ENCODE peak calls at places on chromosomes 16 and 17, in seven cellular contexts. X is Calu3, G is BJ, K is HFFc6, N is fibroblast of pulmonary artery, C is spleen, V is H9. H is an unnamed sample.

GRCh38 chr17:8126306-8127066 is 2.6 kb upstream of the HES7 start:
- DNase-seq in X (peak), G (no peak), K (no peak), N (no peak), C (no peak), V (peak), H (no peak)

GRCh38 chr16:62408760-62409159 is 372.5 kb upstream of the CDH8 start:
- DNase-seq in X (no peak), G (no peak), K (no peak), N (no peak), C (no peak), V (peak), H (no peak)

GRCh38 chr17:3959295-3959899 is 4.8 kb downstream of the ATP2A3 start:
- DNase-seq in X (peak), G (no peak), K (peak), N (no peak), C (no peak), V (no peak), H (no peak)

GRCh38 chr17:8877984-8878383 is 10.5 kb upstream of the PIK3R6 start:
- DNase-seq in X (no peak), G (no peak), K (no peak), N (no peak), C (peak), V (no peak), H (no peak)

GRCh38 chr16:4607841-4608703 is 6.6 kb downstream of the UBALD1 start:
- DNase-seq in X (no peak), G (no peak), K (no peak), N (no peak), C (peak), V (no peak), H (no peak)

GRCh38 chr16:50368410-50369132 is at the start of gene BRD7:
- DNase-seq in X (peak), G (no peak), K (no peak), N (peak), C (peak), V (peak), H (no peak)

GRCh38 chr17:11780621-11781020 is 182.4 kb downstream of the DNAH9 start:
- DNase-seq in X (no peak), G (no peak), K (no peak), N (no peak), C (no peak), V (no peak), H (no peak)

GRCh38 chr16:18050234-18050633 is 286.3 kb downstream of the NPIPA8 start:
- DNase-seq in X (no peak), G (no peak), K (no peak), N (no peak), C (no peak), V (no peak), H (no peak)

GRCh38 chr17:14298221-14298994 is 2.5 kb upstream of the HS3ST3B1 start:
- DNase-seq in X (no peak), G (no peak), K (no peak), N (no peak), C (peak), V (peak), H (no peak)

GRCh38 chr17:14299261-14300093 is 1.4 kb upstream of the HS3ST3B1 start:
- DNase-seq in X (peak), G (no peak), K (no peak), N (peak), C (peak), V (peak), H (no peak)

GRCh38 chr17:14295676-14296075 is 5.2 kb upstream of the HS3ST3B1 start:
- DNase-seq in X (no peak), G (no peak), K (no peak), N (no peak), C (no peak), V (peak), H (no peak)

GRCh38 chr17:14296511-14296910 is 4.4 kb upstream of the HS3ST3B1 start:
- DNase-seq in X (no peak), G (no peak), K (no peak), N (no peak), C (no peak), V (peak), H (no peak)

DNA sequence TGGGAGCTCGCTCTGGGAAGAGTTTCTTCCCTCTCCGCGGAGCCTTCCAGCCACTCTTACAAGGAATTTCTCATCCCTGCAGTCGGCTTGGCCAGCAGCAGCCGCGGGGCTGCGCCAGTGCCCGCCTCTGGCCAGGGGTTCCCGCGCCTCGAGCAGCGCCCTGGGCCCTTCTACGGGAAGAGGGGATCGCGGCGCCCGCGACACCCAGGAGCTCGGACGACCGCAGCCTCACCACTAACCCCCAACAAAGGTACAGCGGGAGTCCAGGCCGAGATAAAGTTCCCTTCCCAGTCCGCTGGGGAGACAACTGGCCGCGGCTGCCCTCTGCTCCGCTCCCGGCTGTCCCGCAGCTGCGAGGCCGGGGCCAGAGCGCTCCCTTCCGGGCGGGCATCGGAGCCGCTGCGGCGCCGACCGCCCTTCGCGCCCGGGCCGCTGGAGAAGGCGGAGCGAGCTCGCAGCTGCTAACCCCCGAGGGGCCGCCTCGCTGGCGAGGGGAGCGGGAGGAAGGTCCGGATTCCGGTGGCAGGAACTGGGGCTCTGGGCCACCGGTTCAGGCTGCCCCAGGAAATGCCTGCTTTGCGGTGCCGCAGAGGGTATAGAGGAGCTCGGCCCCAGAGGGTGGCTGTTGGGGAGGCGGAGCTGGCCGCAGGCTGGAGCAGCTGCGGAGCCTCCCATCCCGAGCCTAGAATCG is 3.6 kb upstream of the HS3ST3B1 start:
- DNase-seq in X (peak), G (no peak), K (no peak), N (peak), C (peak), V (peak), H (peak)
- TF ChIP-seq CTCF in X (no peak), G (peak), K (peak), N (no peak), C (peak), V (peak), H (no peak)

GRCh38 chr17:50601789-50602375 is 32.8 kb upstream of the ABCC3 start:
- DNase-seq in X (no peak), G (no peak), K (no peak), N (no peak), C (no peak), V (no peak), H (no peak)

GRCh38 chr17:50602514-50603235 is 32.0 kb upstream of the ABCC3 start:
- DNase-seq in X (no peak), G (no peak), K (no peak), N (no peak), C (no peak), V (no peak), H (no peak)

GRCh38 chr17:50605434-50605833 is 29.2 kb upstream of the ABCC3 start:
- DNase-seq in X (no peak), G (peak), K (no peak), N (peak), C (no peak), V (no peak), H (no peak)

GRCh38 chr17:50603340-50603739 is 31.3 kb upstream of the ABCC3 start:
- DNase-seq in X (peak), G (no peak), K (no peak), N (no peak), C (no peak), V (peak), H (no peak)

DNA sequence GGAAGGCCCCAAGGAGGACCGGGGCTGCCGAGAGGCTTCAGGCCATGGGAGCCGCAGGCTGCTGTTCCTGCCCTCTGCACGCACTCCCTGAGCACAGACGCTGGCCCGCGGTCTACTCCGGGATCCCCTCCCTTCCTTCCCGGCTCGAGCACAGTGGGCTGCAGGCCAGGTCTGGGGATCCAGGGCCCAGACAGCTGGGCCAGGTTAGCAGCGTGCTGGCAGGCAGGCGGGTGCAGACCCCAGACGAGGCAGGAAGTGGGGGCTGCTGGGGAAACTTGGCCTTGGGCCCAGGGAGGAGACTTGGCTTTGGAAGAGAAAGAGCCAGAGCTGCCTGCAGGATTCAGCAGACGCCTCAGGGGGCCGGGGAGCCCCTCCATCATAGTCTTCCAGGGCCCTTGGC is 30.2 kb upstream of the ABCC3 start:
- DNase-seq in X (no peak), G (peak), K (no peak), N (peak), C (peak), V (peak), H (no peak)
- TF ChIP-seq CTCF in X (no peak), G (no peak), K (no peak), N (no peak), C (no peak), V (no peak), H (no peak)

GRCh38 chr17:73210002-73210678 is 17.3 kb downstream of the COG1 start:
- DNase-seq in X (no peak), G (no peak), K (no peak), N (peak), C (no peak), V (no peak), H (no peak)
- TF ChIP-seq CTCF in X (peak), G (peak), K (peak), N (peak), C (no peak), V (peak), H (no peak)

GRCh38 chr16:11118479-11118878 is 137.5 kb downstream of the SOCS1 start:
- DNase-seq in X (no peak), G (no peak), K (peak), N (no peak), C (no peak), V (no peak), H (no peak)

GRCh38 chr16:11123666-11124065 is 132.3 kb downstream of the SOCS1 start:
- DNase-seq in X (no peak), G (no peak), K (no peak), N (no peak), C (no peak), V (no peak), H (no peak)

GRCh38 chr16:11117576-11118211 is 138.3 kb downstream of the SOCS1 start:
- DNase-seq in X (no peak), G (no peak), K (no peak), N (no peak), C (no peak), V (no peak), H (no peak)

GRCh38 chr16:11121909-11122692 is 133.9 kb downstream of the SOCS1 start:
- DNase-seq in X (no peak), G (no peak), K (no peak), N (no peak), C (no peak), V (no peak), H (no peak)

DNA sequence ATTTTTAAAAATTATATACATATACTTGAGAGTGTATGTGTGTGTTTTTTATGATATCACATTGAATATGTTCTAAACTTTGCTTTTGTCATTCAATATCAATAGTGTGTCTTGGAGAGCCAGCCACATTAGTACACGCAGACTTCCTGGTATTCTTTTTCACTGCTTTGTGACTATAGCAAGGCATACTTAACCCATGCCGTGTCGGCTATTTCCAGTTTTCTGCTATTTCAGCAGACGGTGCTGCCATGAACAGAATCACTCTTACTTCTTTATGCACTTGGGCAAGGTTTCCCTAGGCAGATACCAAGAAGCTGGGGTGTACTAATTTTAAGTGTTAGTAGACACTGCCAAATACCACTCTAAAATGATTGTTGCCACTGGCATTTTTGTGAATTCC is 134.9 kb downstream of the SOCS1 start:
- DNase-seq in X (no peak), G (no peak), K (no peak), N (no peak), C (no peak), V (no peak), H (no peak)
- TF ChIP-seq CTCF in X (no peak), G (no peak), K (no peak), N (no peak), C (no peak), V (no peak), H (no peak)

GRCh38 chr17:79249945-79250521 is 175.4 kb downstream of the ENGASE start:
- DNase-seq in X (no peak), G (no peak), K (no peak), N (no peak), C (no peak), V (no peak), H (no peak)
- TF ChIP-seq CTCF in X (no peak), G (no peak), K (no peak), N (no peak), C (no peak), V (no peak), H (no peak)